ENCODE peak calls at places on chromosomes 6 and 20, in eight cellular contexts. One of them, this sample, is unnamed.

GRCh38 chr6:142400495-142400894 is 98.7 kb downstream of the ADGRG6 start:
- DNase-seq in CD8-positive, alpha-beta T cell: no peak
- DNase-seq in amygdala: no peak
- DNase-seq in stimulated activated CD8-positive, alpha-beta memory T cell treated with anti-CD3 and anti-CD28 coated beads, Interleukin-15, amount 100 ng/mL, for 24 hours: no peak
- DNase-seq in Right ventricle myocardium superior: no peak
- DNase-seq in type B pancreatic cell: no peak
- DNase-seq in T follicular helper cell: no peak
- DNase-seq in stimulated activated CD4-positive, alpha-beta T cell treated with anti-CD3 and anti-CD28 coated beads, Interleukin-12 subunit alpha, Interleukin-12 subunit beta, amount 100 ng/mL, for 4 hours: no peak
- DNase-seq in this sample: no peak

GRCh38 chr20:56422131-56422823 is 10.2 kb downstream of the CASS4 start:
- DNase-seq in CD8-positive, alpha-beta T cell: no peak
- DNase-seq in amygdala: no peak
- DNase-seq in stimulated activated CD8-positive, alpha-beta memory T cell treated with anti-CD3 and anti-CD28 coated beads, Interleukin-15, amount 100 ng/mL, for 24 hours: no peak
- DNase-seq in Right ventricle myocardium superior: no peak
- DNase-seq in type B pancreatic cell: no peak
- DNase-seq in T follicular helper cell: no peak
- DNase-seq in stimulated activated CD4-positive, alpha-beta T cell treated with anti-CD3 and anti-CD28 coated beads, Interleukin-12 subunit alpha, Interleukin-12 subunit beta, amount 100 ng/mL, for 4 hours: no peak
- DNase-seq in this sample: no peak

GRCh38 chr6:12013368-12013617 is 1.2 kb downstream of the HIVEP1 start:
- DNase-seq in CD8-positive, alpha-beta T cell: no peak
- DNase-seq in amygdala: no peak
- DNase-seq in stimulated activated CD8-positive, alpha-beta memory T cell treated with anti-CD3 and anti-CD28 coated beads, Interleukin-15, amount 100 ng/mL, for 24 hours: no peak
- DNase-seq in Right ventricle myocardium superior: no peak
- DNase-seq in type B pancreatic cell: no peak
- DNase-seq in T follicular helper cell: no peak
- DNase-seq in stimulated activated CD4-positive, alpha-beta T cell treated with anti-CD3 and anti-CD28 coated beads, Interleukin-12 subunit alpha, Interleukin-12 subunit beta, amount 100 ng/mL, for 4 hours: no peak
- DNase-seq in this sample: no peak

GRCh38 chr20:11229772-11230171 is 556.0 kb upstream of the JAG1 start:
- DNase-seq in CD8-positive, alpha-beta T cell: no peak
- DNase-seq in amygdala: no peak
- DNase-seq in stimulated activated CD8-positive, alpha-beta memory T cell treated with anti-CD3 and anti-CD28 coated beads, Interleukin-15, amount 100 ng/mL, for 24 hours: no peak
- DNase-seq in Right ventricle myocardium superior: peak
- DNase-seq in type B pancreatic cell: no peak
- DNase-seq in T follicular helper cell: no peak
- DNase-seq in stimulated activated CD4-positive, alpha-beta T cell treated with anti-CD3 and anti-CD28 coated beads, Interleukin-12 subunit alpha, Interleukin-12 subunit beta, amount 100 ng/mL, for 4 hours: no peak
- DNase-seq in this sample: no peak

GRCh38 chr6:148934534-148934933 is 187.7 kb downstream of the UST start:
- DNase-seq in CD8-positive, alpha-beta T cell: no peak
- DNase-seq in amygdala: no peak
- DNase-seq in stimulated activated CD8-positive, alpha-beta memory T cell treated with anti-CD3 and anti-CD28 coated beads, Interleukin-15, amount 100 ng/mL, for 24 hours: no peak
- DNase-seq in Right ventricle myocardium superior: peak
- DNase-seq in type B pancreatic cell: no peak
- DNase-seq in T follicular helper cell: no peak
- DNase-seq in stimulated activated CD4-positive, alpha-beta T cell treated with anti-CD3 and anti-CD28 coated beads, Interleukin-12 subunit alpha, Interleukin-12 subunit beta, amount 100 ng/mL, for 4 hours: no peak
- DNase-seq in this sample: no peak

GRCh38 chr6:3263091-3263490 is 4.3 kb downstream of the PSMG4 start:
- DNase-seq in CD8-positive, alpha-beta T cell: no peak
- DNase-seq in amygdala: no peak
- DNase-seq in stimulated activated CD8-positive, alpha-beta memory T cell treated with anti-CD3 and anti-CD28 coated beads, Interleukin-15, amount 100 ng/mL, for 24 hours: no peak
- DNase-seq in Right ventricle myocardium superior: no peak
- DNase-seq in type B pancreatic cell: no peak
- DNase-seq in T follicular helper cell: no peak
- DNase-seq in stimulated activated CD4-positive, alpha-beta T cell treated with anti-CD3 and anti-CD28 coated beads, Interleukin-12 subunit alpha, Interleukin-12 subunit beta, amount 100 ng/mL, for 4 hours: no peak
- DNase-seq in this sample: no peak

GRCh38 chr6:157019733-157020132 is 242.6 kb downstream of the ARID1B start:
- DNase-seq in CD8-positive, alpha-beta T cell: no peak
- DNase-seq in amygdala: no peak
- DNase-seq in stimulated activated CD8-positive, alpha-beta memory T cell treated with anti-CD3 and anti-CD28 coated beads, Interleukin-15, amount 100 ng/mL, for 24 hours: no peak
- DNase-seq in Right ventricle myocardium superior: no peak
- DNase-seq in type B pancreatic cell: no peak
- DNase-seq in T follicular helper cell: no peak
- DNase-seq in stimulated activated CD4-positive, alpha-beta T cell treated with anti-CD3 and anti-CD28 coated beads, Interleukin-12 subunit alpha, Interleukin-12 subunit beta, amount 100 ng/mL, for 4 hours: no peak
- DNase-seq in this sample: no peak

GRCh38 chr6:81734500-81735140 is 17.9 kb downstream of the TENT5A start:
- DNase-seq in CD8-positive, alpha-beta T cell: no peak
- DNase-seq in amygdala: no peak
- DNase-seq in stimulated activated CD8-positive, alpha-beta memory T cell treated with anti-CD3 and anti-CD28 coated beads, Interleukin-15, amount 100 ng/mL, for 24 hours: no peak
- DNase-seq in Right ventricle myocardium superior: no peak
- DNase-seq in type B pancreatic cell: no peak
- DNase-seq in T follicular helper cell: no peak
- DNase-seq in stimulated activated CD4-positive, alpha-beta T cell treated with anti-CD3 and anti-CD28 coated beads, Interleukin-12 subunit alpha, Interleukin-12 subunit beta, amount 100 ng/mL, for 4 hours: no peak
- DNase-seq in this sample: no peak

GRCh38 chr6:131980791-131981623 is 29.8 kb upstream of the CCN2 start:
- DNase-seq in CD8-positive, alpha-beta T cell: no peak
- DNase-seq in amygdala: no peak
- DNase-seq in stimulated activated CD8-positive, alpha-beta memory T cell treated with anti-CD3 and anti-CD28 coated beads, Interleukin-15, amount 100 ng/mL, for 24 hours: no peak
- DNase-seq in Right ventricle myocardium superior: no peak
- DNase-seq in type B pancreatic cell: no peak
- DNase-seq in T follicular helper cell: no peak
- DNase-seq in stimulated activated CD4-positive, alpha-beta T cell treated with anti-CD3 and anti-CD28 coated beads, Interleukin-12 subunit alpha, Interleukin-12 subunit beta, amount 100 ng/mL, for 4 hours: no peak
- DNase-seq in this sample: no peak

This sample was measured in tibial nerve.